ENCODE peak calls at places on chromosome 19, in nine cellular contexts. One of them, this sample, is unnamed.

GRCh38 chr19:47272448-47273312 is 2.0 kb upstream of the INAFM1 start:
- DNase-seq in cardiac muscle cell: no peak
- DNase-seq in pancreas: no peak
- DNase-seq in ovary: no peak
- DNase-seq in HCT116: no peak
- DNase-seq in fibroblast of mammary gland: peak
- DNase-seq in fibroblast of the aortic adventitia: peak
- DNase-seq in endodermal cell: peak
- DNase-seq in AG04449: no peak
- DNase-seq in this sample: no peak

GRCh38 chr19:16051254-16052025 is 24.9 kb upstream of the TPM4 start:
- DNase-seq in ovary: no peak
- DNase-seq in pancreas: no peak
- DNase-seq in AG04449: no peak
- DNase-seq in fibroblast of mammary gland: peak
- DNase-seq in endodermal cell: peak
- DNase-seq in fibroblast of the aortic adventitia: peak
- DNase-seq in cardiac muscle cell: peak
- DNase-seq in HCT116: peak
- DNase-seq in this sample: no peak

GRCh38 chr19:41575998-41576397 is at the start of gene CEACAM21:
- DNase-seq in fibroblast of the aortic adventitia: no peak
- DNase-seq in cardiac muscle cell: no peak
- DNase-seq in pancreas: no peak
- DNase-seq in HCT116: no peak
- DNase-seq in AG04449: no peak
- DNase-seq in fibroblast of mammary gland: no peak
- DNase-seq in ovary: no peak
- DNase-seq in endodermal cell: no peak
- DNase-seq in this sample: no peak

GRCh38 chr19:3725121-3725520 is 16.9 kb downstream of the TJP3 start:
- DNase-seq in HCT116: no peak
- DNase-seq in endodermal cell: no peak
- DNase-seq in fibroblast of the aortic adventitia: no peak
- DNase-seq in AG04449: no peak
- DNase-seq in pancreas: no peak
- DNase-seq in fibroblast of mammary gland: no peak
- DNase-seq in ovary: no peak
- DNase-seq in cardiac muscle cell: no peak
- DNase-seq in this sample: no peak

GRCh38 chr19:18443406-18443805 is 5.5 kb upstream of the ISYNA1 start:
- DNase-seq in fibroblast of the aortic adventitia: no peak
- DNase-seq in ovary: no peak
- DNase-seq in cardiac muscle cell: no peak
- DNase-seq in fibroblast of mammary gland: no peak
- DNase-seq in endodermal cell: no peak
- DNase-seq in AG04449: no peak
- DNase-seq in pancreas: no peak
- DNase-seq in HCT116: no peak
- DNase-seq in this sample: no peak

GRCh38 chr19:38499532-38499931 is 66.0 kb downstream of the RYR1 start:
- DNase-seq in AG04449: no peak
- DNase-seq in endodermal cell: no peak
- DNase-seq in ovary: no peak
- DNase-seq in fibroblast of the aortic adventitia: no peak
- DNase-seq in pancreas: no peak
- DNase-seq in fibroblast of mammary gland: no peak
- DNase-seq in HCT116: no peak
- DNase-seq in cardiac muscle cell: no peak
- DNase-seq in this sample: no peak

GRCh38 chr19:20186163-20186562 is 19.1 kb downstream of the ZNF486 start:
- DNase-seq in fibroblast of mammary gland: no peak
- DNase-seq in cardiac muscle cell: peak
- DNase-seq in endodermal cell: no peak
- DNase-seq in HCT116: no peak
- DNase-seq in pancreas: no peak
- DNase-seq in ovary: no peak
- DNase-seq in fibroblast of the aortic adventitia: no peak
- DNase-seq in AG04449: no peak
- DNase-seq in this sample: no peak

GRCh38 chr19:5339470-5339949 is 1.1 kb downstream of the PTPRS start:
- DNase-seq in ovary: no peak
- DNase-seq in fibroblast of mammary gland: no peak
- DNase-seq in pancreas: no peak
- DNase-seq in fibroblast of the aortic adventitia: no peak
- DNase-seq in cardiac muscle cell: no peak
- DNase-seq in endodermal cell: no peak
- DNase-seq in AG04449: no peak
- DNase-seq in HCT116: no peak
- DNase-seq in this sample: no peak

GRCh38 chr19:38555200-38555599 is 62.6 kb downstream of the MAP4K1 start:
- DNase-seq in ovary: no peak
- DNase-seq in AG04449: no peak
- DNase-seq in fibroblast of mammary gland: no peak
- DNase-seq in HCT116: no peak
- DNase-seq in fibroblast of the aortic adventitia: no peak
- DNase-seq in cardiac muscle cell: no peak
- DNase-seq in endodermal cell: no peak
- DNase-seq in pancreas: no peak
- DNase-seq in this sample: no peak

GRCh38 chr19:8615813-8616596 is 5.5 kb upstream of the ADAMTS10 start:
- DNase-seq in HCT116: peak
- DNase-seq in pancreas: no peak
- DNase-seq in fibroblast of mammary gland: peak
- DNase-seq in endodermal cell: peak
- DNase-seq in AG04449: no peak
- DNase-seq in ovary: peak
- DNase-seq in cardiac muscle cell: peak
- DNase-seq in fibroblast of the aortic adventitia: peak
- DNase-seq in this sample: no peak

GRCh38 chr19:15015946-15016542 is 33.2 kb upstream of the CASP14 start:
- DNase-seq in fibroblast of mammary gland: peak
- DNase-seq in HCT116: no peak
- DNase-seq in fibroblast of the aortic adventitia: no peak
- DNase-seq in ovary: no peak
- DNase-seq in pancreas: no peak
- DNase-seq in cardiac muscle cell: peak
- DNase-seq in AG04449: no peak
- DNase-seq in endodermal cell: peak
- DNase-seq in this sample: no peak

GRCh38 chr19:46731584-46731983 is 14.3 kb upstream of the FKRP start:
- DNase-seq in endodermal cell: no peak
- DNase-seq in fibroblast of the aortic adventitia: no peak
- DNase-seq in HCT116: no peak
- DNase-seq in fibroblast of mammary gland: no peak
- DNase-seq in cardiac muscle cell: peak
- DNase-seq in AG04449: no peak
- DNase-seq in pancreas: no peak
- DNase-seq in ovary: no peak
- DNase-seq in this sample: no peak

GRCh38 chr19:8525401-8525684 is 11.4 kb upstream of the ZNF414 start:
- DNase-seq in fibroblast of the aortic adventitia: no peak
- DNase-seq in cardiac muscle cell: no peak
- DNase-seq in HCT116: no peak
- DNase-seq in ovary: no peak
- DNase-seq in AG04449: no peak
- DNase-seq in endodermal cell: no peak
- DNase-seq in pancreas: no peak
- DNase-seq in fibroblast of mammary gland: no peak
- DNase-seq in this sample: no peak

GRCh38 chr19:35006999-35007365 is 6.9 kb downstream of the GRAMD1A start:
- DNase-seq in fibroblast of the aortic adventitia: no peak
- DNase-seq in ovary: no peak
- DNase-seq in AG04449: no peak
- DNase-seq in fibroblast of mammary gland: no peak
- DNase-seq in pancreas: no peak
- DNase-seq in endodermal cell: no peak
- DNase-seq in cardiac muscle cell: no peak
- DNase-seq in HCT116: no peak
- DNase-seq in this sample: no peak

GRCh38 chr19:45451181-45451849 is 16.5 kb upstream of the FOSB start:
- DNase-seq in endodermal cell: peak
- DNase-seq in AG04449: no peak
- DNase-seq in HCT116: no peak
- DNase-seq in pancreas: no peak
- DNase-seq in fibroblast of the aortic adventitia: peak
- DNase-seq in cardiac muscle cell: peak
- DNase-seq in fibroblast of mammary gland: peak
- DNase-seq in ovary: peak
- DNase-seq in this sample: peak

GRCh38 chr19:11560404-11560988 is 1.5 kb upstream of the ELOF1 start:
- DNase-seq in endodermal cell: peak
- DNase-seq in ovary: no peak
- DNase-seq in cardiac muscle cell: peak
- DNase-seq in AG04449: no peak
- DNase-seq in fibroblast of the aortic adventitia: peak
- DNase-seq in fibroblast of mammary gland: peak
- DNase-seq in HCT116: peak
- DNase-seq in pancreas: no peak
- DNase-seq in this sample: peak

GRCh38 chr19:13055213-13056051 is 47.2 kb downstream of the LYL1 start:
- DNase-seq in pancreas: peak
- DNase-seq in fibroblast of mammary gland: peak
- DNase-seq in fibroblast of the aortic adventitia: peak
- DNase-seq in HCT116: no peak
- DNase-seq in cardiac muscle cell: peak
- DNase-seq in ovary: peak
- DNase-seq in endodermal cell: peak
- DNase-seq in AG04449: peak
- DNase-seq in this sample: peak
- TF ChIP-seq CTCF in pancreas: no peak
- TF ChIP-seq CTCF in fibroblast of mammary gland: no peak
- TF ChIP-seq CTCF in fibroblast of the aortic adventitia: no peak
- TF ChIP-seq CTCF in HCT116: no peak
- TF ChIP-seq CTCF in cardiac muscle cell: no peak
- TF ChIP-seq CTCF in ovary: no peak
- TF ChIP-seq CTCF in endodermal cell: no peak
- TF ChIP-seq CTCF in AG04449: peak
- TF ChIP-seq CTCF in this sample: no peak

GRCh38 chr19:48391100-48392005 is at the start of gene KDELR1:
- DNase-seq in pancreas: peak
- DNase-seq in cardiac muscle cell: peak
- DNase-seq in endodermal cell: peak
- DNase-seq in ovary: peak
- DNase-seq in fibroblast of mammary gland: peak
- DNase-seq in fibroblast of the aortic adventitia: peak
- DNase-seq in HCT116: no peak
- DNase-seq in AG04449: no peak
- DNase-seq in this sample: peak

GRCh38 chr19:48395170-48395455 is 1.6 kb downstream of the GRIN2D start:
- DNase-seq in fibroblast of mammary gland: no peak
- DNase-seq in pancreas: no peak
- DNase-seq in endodermal cell: no peak
- DNase-seq in AG04449: no peak
- DNase-seq in HCT116: no peak
- DNase-seq in ovary: no peak
- DNase-seq in fibroblast of the aortic adventitia: no peak
- DNase-seq in cardiac muscle cell: no peak
- DNase-seq in this sample: no peak

GRCh38 chr19:48393559-48394330 is at the start of gene GRIN2D:
- DNase-seq in AG04449: no peak
- DNase-seq in fibroblast of mammary gland: no peak
- DNase-seq in endodermal cell: peak
- DNase-seq in pancreas: no peak
- DNase-seq in ovary: no peak
- DNase-seq in fibroblast of the aortic adventitia: no peak
- DNase-seq in HCT116: no peak
- DNase-seq in cardiac muscle cell: peak
- DNase-seq in this sample: no peak

GRCh38 chr19:48394331-48395169 is 1.1 kb downstream of the GRIN2D start:
- DNase-seq in AG04449: no peak
- DNase-seq in HCT116: no peak
- DNase-seq in endodermal cell: no peak
- DNase-seq in cardiac muscle cell: no peak
- DNase-seq in fibroblast of mammary gland: no peak
- DNase-seq in pancreas: no peak
- DNase-seq in fibroblast of the aortic adventitia: no peak
- DNase-seq in ovary: no peak
- DNase-seq in this sample: no peak

DNA sequence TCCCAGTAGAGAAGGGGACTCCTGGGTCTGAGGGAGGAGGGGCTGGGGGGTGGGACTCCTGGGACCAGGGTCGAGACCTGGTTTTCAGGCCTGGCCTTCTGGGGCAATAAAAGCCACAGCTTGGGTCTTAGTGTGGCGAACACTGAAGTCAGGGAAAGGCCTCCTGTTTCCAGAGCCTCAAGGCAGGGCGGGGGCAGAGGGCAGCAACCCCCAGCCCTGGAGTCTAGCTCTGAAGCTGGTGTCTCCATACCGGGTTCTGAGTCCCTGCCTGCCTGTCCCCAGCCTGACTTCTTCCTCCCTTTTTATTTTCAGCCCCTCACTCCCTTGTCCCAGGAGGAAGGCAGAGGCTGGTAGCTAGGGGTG is 291 bp upstream of the GRIN2D start:
- DNase-seq in pancreas: no peak
- DNase-seq in ovary: no peak
- DNase-seq in endodermal cell: no peak
- DNase-seq in fibroblast of the aortic adventitia: no peak
- DNase-seq in HCT116: no peak
- DNase-seq in fibroblast of mammary gland: no peak
- DNase-seq in cardiac muscle cell: no peak
- DNase-seq in AG04449: no peak
- DNase-seq in this sample: no peak
- H3K4me3 ChIP-seq in pancreas: no peak
- H3K4me3 ChIP-seq in ovary: no peak
- H3K4me3 ChIP-seq in endodermal cell: peak
- H3K4me3 ChIP-seq in fibroblast of the aortic adventitia: no peak
- H3K4me3 ChIP-seq in HCT116: peak
- H3K4me3 ChIP-seq in fibroblast of mammary gland: no peak
- H3K4me3 ChIP-seq in cardiac muscle cell: peak
- H3K4me3 ChIP-seq in AG04449: peak
- H3K4me3 ChIP-seq in this sample: no peak

GRCh38 chr19:40348125-40348913 is at the start of the genes C19orf47 and PLD3:
- DNase-seq in fibroblast of mammary gland: peak
- DNase-seq in AG04449: peak
- DNase-seq in fibroblast of the aortic adventitia: peak
- DNase-seq in ovary: peak
- DNase-seq in HCT116: peak
- DNase-seq in endodermal cell: peak
- DNase-seq in cardiac muscle cell: peak
- DNase-seq in pancreas: peak
- DNase-seq in this sample: peak
- TF ChIP-seq CTCF in fibroblast of mammary gland: no peak
- TF ChIP-seq CTCF in AG04449: no peak
- TF ChIP-seq CTCF in fibroblast of the aortic adventitia: no peak
- TF ChIP-seq CTCF in ovary: no peak
- TF ChIP-seq CTCF in HCT116: no peak
- TF ChIP-seq CTCF in endodermal cell: no peak
- TF ChIP-seq CTCF in cardiac muscle cell: no peak
- TF ChIP-seq CTCF in pancreas: no peak
- TF ChIP-seq CTCF in this sample: no peak

DNA sequence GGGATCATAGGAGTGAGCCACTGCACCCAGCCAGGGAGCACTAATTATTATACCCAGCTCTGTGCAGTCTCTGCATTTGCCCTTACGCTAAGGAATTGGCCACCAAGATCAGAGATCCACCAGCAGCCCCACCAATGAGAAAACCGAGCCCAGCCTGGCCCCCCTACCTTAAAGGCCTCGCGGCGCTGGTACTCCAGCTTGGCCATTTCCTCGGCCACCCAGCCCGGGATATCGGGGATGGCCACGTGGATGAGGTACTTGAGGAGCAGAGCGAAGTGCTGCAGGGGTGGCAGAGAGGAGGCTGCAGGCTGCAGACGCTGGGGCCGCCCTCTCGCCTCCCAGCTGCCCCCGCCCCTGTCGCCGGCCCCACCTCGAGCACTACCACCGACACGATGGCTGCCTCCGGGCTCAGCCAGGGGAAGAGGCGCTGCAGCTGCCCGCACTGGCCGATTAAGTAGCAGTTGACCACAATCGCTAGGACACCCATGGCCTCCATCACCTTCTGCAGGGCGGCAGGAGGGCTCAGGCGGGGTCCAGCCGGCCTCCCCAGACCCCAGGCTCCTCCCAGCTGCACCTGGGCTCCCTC is 7.5 kb downstream of the ANO8 start:
- DNase-seq in fibroblast of the aortic adventitia: no peak
- DNase-seq in HCT116: no peak
- DNase-seq in endodermal cell: no peak
- DNase-seq in pancreas: no peak
- DNase-seq in AG04449: no peak
- DNase-seq in ovary: no peak
- DNase-seq in fibroblast of mammary gland: no peak
- DNase-seq in cardiac muscle cell: no peak
- DNase-seq in this sample: no peak
- H3K4me3 ChIP-seq in fibroblast of the aortic adventitia: no peak
- H3K4me3 ChIP-seq in HCT116: peak
- H3K4me3 ChIP-seq in endodermal cell: peak
- H3K4me3 ChIP-seq in pancreas: no peak
- H3K4me3 ChIP-seq in AG04449: no peak
- H3K4me3 ChIP-seq in ovary: no peak
- H3K4me3 ChIP-seq in fibroblast of mammary gland: no peak
- H3K4me3 ChIP-seq in cardiac muscle cell: no peak
- H3K4me3 ChIP-seq in this sample: no peak

This sample was measured in epithelial cell of esophagus.